ENCODE peak calls at places on chromosomes 7 and 10, in nine cellular contexts. One of them, this sample, is unnamed.

GRCh38 chr7:4189151-4189570 is 492.9 kb upstream of the FOXK1 start:
- DNase-seq in Daoy: peak; percentile 64
- DNase-seq in stimulated activated CD4-positive, alpha-beta T cell treated with anti-CD3 and anti-CD28 coated beads, Interleukin-15, amount 100 ng/mL, for 1 hour: no peak
- DNase-seq in NCI-H69: peak; percentile 98
- DNase-seq in left ventricle myocardium inferior: peak; percentile 82
- DNase-seq in HT1080: peak; percentile 21
- DNase-seq in astrocyte of the spinal cord: peak; percentile 71
- DNase-seq in ecto neural progenitor cell: no peak
- DNase-seq in iris pigment epithelial cell: peak; percentile 21
- DNase-seq in this sample: peak; percentile 26

GRCh38 chr10:132548106-132548823 is 10.7 kb downstream of the INPP5A start:
- DNase-seq in left ventricle myocardium inferior: no peak
- DNase-seq in ecto neural progenitor cell: no peak
- DNase-seq in Daoy: no peak
- DNase-seq in NCI-H69: no peak
- DNase-seq in HT1080: no peak
- DNase-seq in astrocyte of the spinal cord: no peak
- DNase-seq in stimulated activated CD4-positive, alpha-beta T cell treated with anti-CD3 and anti-CD28 coated beads, Interleukin-15, amount 100 ng/mL, for 1 hour: no peak
- DNase-seq in iris pigment epithelial cell: no peak
- DNase-seq in this sample: no peak

GRCh38 chr7:26291699-26292538 is at the start of gene SNX10:
- DNase-seq in ecto neural progenitor cell: peak; percentile 78
- DNase-seq in Daoy: peak; percentile 92
- DNase-seq in stimulated activated CD4-positive, alpha-beta T cell treated with anti-CD3 and anti-CD28 coated beads, Interleukin-15, amount 100 ng/mL, for 1 hour: peak; percentile 46
- DNase-seq in astrocyte of the spinal cord: no peak
- DNase-seq in left ventricle myocardium inferior: peak; percentile 32
- DNase-seq in NCI-H69: peak; percentile 93
- DNase-seq in HT1080: peak; percentile 55
- DNase-seq in iris pigment epithelial cell: peak; percentile 21
- DNase-seq in this sample: no peak

GRCh38 chr10:110045772-110046171 is 38.0 kb downstream of the ADD3 start:
- DNase-seq in Daoy: no peak
- DNase-seq in HT1080: no peak
- DNase-seq in NCI-H69: peak; percentile 17
- DNase-seq in ecto neural progenitor cell: no peak
- DNase-seq in astrocyte of the spinal cord: no peak
- DNase-seq in left ventricle myocardium inferior: no peak
- DNase-seq in iris pigment epithelial cell: no peak
- DNase-seq in stimulated activated CD4-positive, alpha-beta T cell treated with anti-CD3 and anti-CD28 coated beads, Interleukin-15, amount 100 ng/mL, for 1 hour: no peak
- DNase-seq in this sample: no peak

GRCh38 chr7:143913945-143914615 is 12.1 kb upstream of the TCAF1 start:
- DNase-seq in HT1080: no peak
- DNase-seq in Daoy: no peak
- DNase-seq in left ventricle myocardium inferior: no peak
- DNase-seq in ecto neural progenitor cell: no peak
- DNase-seq in NCI-H69: no peak
- DNase-seq in iris pigment epithelial cell: no peak
- DNase-seq in astrocyte of the spinal cord: no peak
- DNase-seq in stimulated activated CD4-positive, alpha-beta T cell treated with anti-CD3 and anti-CD28 coated beads, Interleukin-15, amount 100 ng/mL, for 1 hour: no peak
- DNase-seq in this sample: no peak

GRCh38 chr10:70538195-70538520 is 59.6 kb downstream of the PALD1 start:
- DNase-seq in stimulated activated CD4-positive, alpha-beta T cell treated with anti-CD3 and anti-CD28 coated beads, Interleukin-15, amount 100 ng/mL, for 1 hour: no peak
- DNase-seq in iris pigment epithelial cell: no peak
- DNase-seq in astrocyte of the spinal cord: no peak
- DNase-seq in HT1080: no peak
- DNase-seq in ecto neural progenitor cell: no peak
- DNase-seq in Daoy: no peak
- DNase-seq in NCI-H69: no peak
- DNase-seq in left ventricle myocardium inferior: no peak
- DNase-seq in this sample: no peak

GRCh38 chr7:27409776-27410175 is 167.2 kb downstream of the EVX1 start:
- DNase-seq in astrocyte of the spinal cord: no peak
- DNase-seq in stimulated activated CD4-positive, alpha-beta T cell treated with anti-CD3 and anti-CD28 coated beads, Interleukin-15, amount 100 ng/mL, for 1 hour: no peak
- DNase-seq in ecto neural progenitor cell: no peak
- DNase-seq in left ventricle myocardium inferior: no peak
- DNase-seq in HT1080: peak; percentile 62
- DNase-seq in iris pigment epithelial cell: no peak
- DNase-seq in NCI-H69: no peak
- DNase-seq in Daoy: no peak
- DNase-seq in this sample: no peak

GRCh38 chr10:2913531-2913930 is 153.8 kb upstream of the PFKP start:
- DNase-seq in iris pigment epithelial cell: no peak
- DNase-seq in ecto neural progenitor cell: no peak
- DNase-seq in HT1080: no peak
- DNase-seq in astrocyte of the spinal cord: no peak
- DNase-seq in left ventricle myocardium inferior: no peak
- DNase-seq in Daoy: no peak
- DNase-seq in stimulated activated CD4-positive, alpha-beta T cell treated with anti-CD3 and anti-CD28 coated beads, Interleukin-15, amount 100 ng/mL, for 1 hour: no peak
- DNase-seq in NCI-H69: no peak
- DNase-seq in this sample: peak; percentile 34

GRCh38 chr10:17450024-17450423 is 4.4 kb downstream of the ST8SIA6 start:
- DNase-seq in NCI-H69: no peak
- DNase-seq in astrocyte of the spinal cord: no peak
- DNase-seq in ecto neural progenitor cell: no peak
- DNase-seq in Daoy: no peak
- DNase-seq in HT1080: no peak
- DNase-seq in iris pigment epithelial cell: no peak
- DNase-seq in stimulated activated CD4-positive, alpha-beta T cell treated with anti-CD3 and anti-CD28 coated beads, Interleukin-15, amount 100 ng/mL, for 1 hour: no peak
- DNase-seq in left ventricle myocardium inferior: no peak
- DNase-seq in this sample: no peak

GRCh38 chr7:151876899-151877777 is at the start of gene PRKAG2:
- DNase-seq in stimulated activated CD4-positive, alpha-beta T cell treated with anti-CD3 and anti-CD28 coated beads, Interleukin-15, amount 100 ng/mL, for 1 hour: peak; percentile 46
- DNase-seq in iris pigment epithelial cell: peak; percentile 25
- DNase-seq in Daoy: peak; percentile 73
- DNase-seq in NCI-H69: peak; percentile 95
- DNase-seq in left ventricle myocardium inferior: peak; percentile 80
- DNase-seq in HT1080: no peak
- DNase-seq in ecto neural progenitor cell: peak; percentile 75
- DNase-seq in astrocyte of the spinal cord: peak; percentile 30
- DNase-seq in this sample: no peak

GRCh38 chr7:142636751-142637150 is 112.5 kb upstream of the PRSS1 start:
- DNase-seq in astrocyte of the spinal cord: no peak
- DNase-seq in NCI-H69: no peak
- DNase-seq in ecto neural progenitor cell: no peak
- DNase-seq in Daoy: no peak
- DNase-seq in left ventricle myocardium inferior: no peak
- DNase-seq in HT1080: no peak
- DNase-seq in iris pigment epithelial cell: no peak
- DNase-seq in stimulated activated CD4-positive, alpha-beta T cell treated with anti-CD3 and anti-CD28 coated beads, Interleukin-15, amount 100 ng/mL, for 1 hour: no peak
- DNase-seq in this sample: no peak

GRCh38 chr10:107011113-107011512 is 153.4 kb downstream of the SORCS1 start:
- DNase-seq in stimulated activated CD4-positive, alpha-beta T cell treated with anti-CD3 and anti-CD28 coated beads, Interleukin-15, amount 100 ng/mL, for 1 hour: no peak
- DNase-seq in ecto neural progenitor cell: no peak
- DNase-seq in iris pigment epithelial cell: no peak
- DNase-seq in HT1080: no peak
- DNase-seq in Daoy: no peak
- DNase-seq in astrocyte of the spinal cord: no peak
- DNase-seq in left ventricle myocardium inferior: no peak
- DNase-seq in NCI-H69: no peak
- DNase-seq in this sample: no peak

GRCh38 chr10:123154943-123155505 is 822 bp downstream of the BUB3 start:
- DNase-seq in Daoy: no peak
- DNase-seq in NCI-H69: no peak
- DNase-seq in astrocyte of the spinal cord: peak; percentile 58
- DNase-seq in ecto neural progenitor cell: no peak
- DNase-seq in left ventricle myocardium inferior: no peak
- DNase-seq in stimulated activated CD4-positive, alpha-beta T cell treated with anti-CD3 and anti-CD28 coated beads, Interleukin-15, amount 100 ng/mL, for 1 hour: no peak
- DNase-seq in iris pigment epithelial cell: peak; percentile 54
- DNase-seq in HT1080: no peak
- DNase-seq in this sample: no peak

GRCh38 chr10:132951926-132952325 is 9.6 kb upstream of the CFAP46 start:
- DNase-seq in astrocyte of the spinal cord: no peak
- DNase-seq in iris pigment epithelial cell: no peak
- DNase-seq in NCI-H69: no peak
- DNase-seq in left ventricle myocardium inferior: no peak
- DNase-seq in Daoy: no peak
- DNase-seq in HT1080: no peak
- DNase-seq in stimulated activated CD4-positive, alpha-beta T cell treated with anti-CD3 and anti-CD28 coated beads, Interleukin-15, amount 100 ng/mL, for 1 hour: no peak
- DNase-seq in ecto neural progenitor cell: no peak
- DNase-seq in this sample: no peak

GRCh38 chr7:29289156-29290021 is 94.8 kb downstream of the CHN2 start:
- DNase-seq in NCI-H69: peak; percentile 100
- DNase-seq in ecto neural progenitor cell: no peak
- DNase-seq in left ventricle myocardium inferior: peak; percentile 46
- DNase-seq in iris pigment epithelial cell: peak; percentile 5
- DNase-seq in HT1080: peak; percentile 31
- DNase-seq in astrocyte of the spinal cord: peak; percentile 51
- DNase-seq in Daoy: peak; percentile 59
- DNase-seq in stimulated activated CD4-positive, alpha-beta T cell treated with anti-CD3 and anti-CD28 coated beads, Interleukin-15, amount 100 ng/mL, for 1 hour: no peak
- DNase-seq in this sample: no peak

This sample was measured in kidney epithelial cell.